ENCODE peak calls at places on chromosomes 4 and X, in six cellular contexts. H is astrocyte of the cerebellum; B is mucosa of descending colon; I is brain microvascular endothelial cell; X is NCI-H748 treated with DMSO at 0.1 percent for 48 hours; V is activated CD8-positive, alpha-beta memory T cell treated with anti-CD3 and anti-CD28 coated beads for 48 hours. F is an unnamed sample.

GRCh38 chrX:17443546-17443945 is 68.5 kb downstream of the NHS start:
- DNase-seq in H (no peak), B (no peak), I (no peak), X (no peak), V (no peak), F (no peak)

GRCh38 chrX:2928583-2929434 is at the start of gene ARSD:
- DNase-seq in H (peak), B (peak), I (peak), X (peak), V (peak), F (peak)

GRCh38 chrX:141642979-141643378 is 53.5 kb downstream of the SPANXA2 start:
- DNase-seq in H (no peak), B (no peak), I (no peak), X (peak), V (no peak), F (no peak)

GRCh38 chrX:100654256-100654655 is 10.3 kb downstream of the SRPX2 start:
- DNase-seq in H (no peak), B (no peak), I (no peak), X (peak), V (no peak), F (peak)

GRCh38 chrX:34371740-34372139 is 239.6 kb upstream of the FAM47A start:
- DNase-seq in H (no peak), B (no peak), I (no peak), X (no peak), V (no peak), F (no peak)

GRCh38 chr4:156536661-156537060 is 434.9 kb downstream of the PDGFC start:
- DNase-seq in H (peak), B (no peak), I (no peak), X (no peak), V (no peak), F (no peak)

GRCh38 chr4:168550071-168550766 is 53.4 kb downstream of the PALLD start:
- DNase-seq in H (peak), B (no peak), I (no peak), X (no peak), V (no peak), F (peak)

GRCh38 chr4:42492977-42493376 is 95.7 kb downstream of the SHISA3 start:
- DNase-seq in H (no peak), B (no peak), I (no peak), X (no peak), V (no peak), F (no peak)

GRCh38 chr4:116878280-116878679 is 207.1 kb downstream of the TRAM1L1 start:
- DNase-seq in H (no peak), B (no peak), I (no peak), X (no peak), V (no peak), F (no peak)

GRCh38 chr4:147772459-147772969 is 40.6 kb downstream of the ARHGAP10 start:
- DNase-seq in H (peak), B (no peak), I (peak), X (no peak), V (no peak), F (no peak)

GRCh38 chrX:10983526-10983925 is 127.6 kb upstream of the HCCS start:
- DNase-seq in H (no peak), B (no peak), I (no peak), X (no peak), V (no peak), F (peak)

GRCh38 chr4:119025440-119025839 is 110.2 kb upstream of the MYOZ2 start:
- DNase-seq in H (peak), B (peak), I (peak), X (no peak), V (no peak), F (no peak)

GRCh38 chr4:187258651-187259401 is 535.2 kb upstream of the FAT1 start:
- DNase-seq in H (no peak), B (no peak), I (no peak), X (peak), V (no peak), F (no peak)

GRCh38 chr4:108416831-108417230 is 203.5 kb upstream of the RPL34 start:
- DNase-seq in H (no peak), B (no peak), I (no peak), X (no peak), V (no peak), F (no peak)

GRCh38 chrX:30533261-30533660 is 44.3 kb downstream of the TASL start:
- DNase-seq in H (no peak), B (no peak), I (no peak), X (no peak), V (no peak), F (no peak)

GRCh38 chrX:8629871-8630270 is 102.1 kb downstream of the ANOS1 start:
- DNase-seq in H (no peak), B (no peak), I (peak), X (no peak), V (no peak), F (no peak)

GRCh38 chrX:10851809-10852208 is 231.4 kb upstream of the MID1 start:
- DNase-seq in H (no peak), B (no peak), I (no peak), X (no peak), V (no peak), F (no peak)

F was measured in foreskin melanocyte.